ENCODE peak calls at places on chromosomes 7 and 10, in seven cellular contexts. One of them, this sample, is unnamed.

GRCh38 chr7:101124376-101125056 is 2.4 kb upstream of the SERPINE1 start:
- DNase-seq in GM23248: peak
- DNase-seq in PC-3: peak
- DNase-seq in SK-N-SH: no peak
- DNase-seq in hepatocyte: peak
- DNase-seq in HCT116: no peak
- DNase-seq in neural progenitor cell: no peak
- DNase-seq in this sample: no peak

GRCh38 chr7:33109758-33110238 is 594 bp upstream of the RP9 start:
- DNase-seq in GM23248: peak
- DNase-seq in HCT116: no peak
- DNase-seq in neural progenitor cell: no peak
- DNase-seq in PC-3: peak
- DNase-seq in hepatocyte: no peak
- DNase-seq in SK-N-SH: peak
- DNase-seq in this sample: no peak

GRCh38 chr7:68119411-68119810 is 1122.8 kb downstream of the TYW1 start:
- DNase-seq in SK-N-SH: no peak
- DNase-seq in GM23248: no peak
- DNase-seq in hepatocyte: no peak
- DNase-seq in neural progenitor cell: no peak
- DNase-seq in PC-3: no peak
- DNase-seq in HCT116: no peak
- DNase-seq in this sample: no peak

GRCh38 chr7:47738563-47739166 is 156.8 kb upstream of the TNS3 start:
- DNase-seq in neural progenitor cell: no peak
- DNase-seq in HCT116: no peak
- DNase-seq in PC-3: no peak
- DNase-seq in GM23248: no peak
- DNase-seq in SK-N-SH: no peak
- DNase-seq in hepatocyte: no peak
- DNase-seq in this sample: no peak

GRCh38 chr7:117283779-117284178 is 39.1 kb downstream of the WNT2 start:
- DNase-seq in GM23248: no peak
- DNase-seq in hepatocyte: no peak
- DNase-seq in HCT116: no peak
- DNase-seq in SK-N-SH: no peak
- DNase-seq in PC-3: no peak
- DNase-seq in neural progenitor cell: no peak
- DNase-seq in this sample: no peak

GRCh38 chr10:91511549-91512330 is 101.6 kb downstream of the HECTD2 start:
- DNase-seq in SK-N-SH: no peak
- DNase-seq in hepatocyte: no peak
- DNase-seq in PC-3: peak
- DNase-seq in neural progenitor cell: no peak
- DNase-seq in HCT116: no peak
- DNase-seq in GM23248: peak
- DNase-seq in this sample: no peak

GRCh38 chr10:124403548-124403947 is 15.2 kb downstream of the OAT start:
- DNase-seq in hepatocyte: peak
- DNase-seq in neural progenitor cell: peak
- DNase-seq in GM23248: peak
- DNase-seq in SK-N-SH: peak
- DNase-seq in PC-3: peak
- DNase-seq in HCT116: peak
- DNase-seq in this sample: peak

GRCh38 chr7:85512802-85513201 is 325.9 kb upstream of the SEMA3D start:
- DNase-seq in SK-N-SH: no peak
- DNase-seq in neural progenitor cell: no peak
- DNase-seq in hepatocyte: no peak
- DNase-seq in PC-3: no peak
- DNase-seq in GM23248: no peak
- DNase-seq in HCT116: no peak
- DNase-seq in this sample: no peak

GRCh38 chr7:25014735-25015134 is 34.8 kb upstream of the OSBPL3 start:
- DNase-seq in GM23248: peak
- DNase-seq in hepatocyte: no peak
- DNase-seq in HCT116: no peak
- DNase-seq in PC-3: peak
- DNase-seq in neural progenitor cell: no peak
- DNase-seq in SK-N-SH: no peak
- DNase-seq in this sample: no peak

GRCh38 chr10:79377557-79378382 is 30.5 kb downstream of the PPIF start:
- DNase-seq in neural progenitor cell: no peak
- DNase-seq in GM23248: no peak
- DNase-seq in HCT116: no peak
- DNase-seq in SK-N-SH: no peak
- DNase-seq in hepatocyte: no peak
- DNase-seq in PC-3: no peak
- DNase-seq in this sample: no peak

GRCh38 chr10:58064714-58065528 is 202.8 kb downstream of the IPMK start:
- DNase-seq in hepatocyte: peak
- DNase-seq in SK-N-SH: peak
- DNase-seq in GM23248: peak
- DNase-seq in neural progenitor cell: peak
- DNase-seq in HCT116: peak
- DNase-seq in PC-3: peak
- DNase-seq in this sample: peak

GRCh38 chr10:109624939-109625338 is 298.4 kb downstream of the XPNPEP1 start:
- DNase-seq in hepatocyte: peak
- DNase-seq in GM23248: no peak
- DNase-seq in PC-3: no peak
- DNase-seq in SK-N-SH: no peak
- DNase-seq in neural progenitor cell: no peak
- DNase-seq in HCT116: no peak
- DNase-seq in this sample: no peak

GRCh38 chr10:34145751-34146150 is 669.3 kb downstream of the PARD3 start:
- DNase-seq in HCT116: no peak
- DNase-seq in GM23248: peak
- DNase-seq in PC-3: peak
- DNase-seq in SK-N-SH: no peak
- DNase-seq in hepatocyte: no peak
- DNase-seq in neural progenitor cell: no peak
- DNase-seq in this sample: no peak

GRCh38 chr7:15007507-15007906 is 105.0 kb upstream of the DGKB start:
- DNase-seq in hepatocyte: peak
- DNase-seq in SK-N-SH: peak
- DNase-seq in GM23248: no peak
- DNase-seq in PC-3: peak
- DNase-seq in HCT116: peak
- DNase-seq in neural progenitor cell: peak
- DNase-seq in this sample: no peak

GRCh38 chr7:136452948-136453347 is 415.5 kb upstream of the CHRM2 start:
- DNase-seq in neural progenitor cell: no peak
- DNase-seq in hepatocyte: no peak
- DNase-seq in HCT116: no peak
- DNase-seq in PC-3: no peak
- DNase-seq in GM23248: no peak
- DNase-seq in SK-N-SH: no peak
- DNase-seq in this sample: no peak

GRCh38 chr7:154744226-154744860 is 258.6 kb downstream of the PAXIP1 start:
- DNase-seq in PC-3: peak
- DNase-seq in HCT116: no peak
- DNase-seq in SK-N-SH: peak
- DNase-seq in GM23248: peak
- DNase-seq in hepatocyte: peak
- DNase-seq in neural progenitor cell: peak
- DNase-seq in this sample: peak

GRCh38 chr7:739455-739963 is 12.4 kb upstream of the PRKAR1B start:
- DNase-seq in GM23248: no peak
- DNase-seq in neural progenitor cell: no peak
- DNase-seq in PC-3: no peak
- DNase-seq in SK-N-SH: no peak
- DNase-seq in hepatocyte: no peak
- DNase-seq in HCT116: no peak
- DNase-seq in this sample: no peak

GRCh38 chr7:158355456-158356065 is 232.1 kb downstream of the PTPRN2 start:
- DNase-seq in hepatocyte: no peak
- DNase-seq in PC-3: peak
- DNase-seq in SK-N-SH: no peak
- DNase-seq in GM23248: peak
- DNase-seq in HCT116: peak
- DNase-seq in neural progenitor cell: peak
- DNase-seq in this sample: no peak

GRCh38 chr7:116339564-116339963 is 129.2 kb downstream of the TES start:
- DNase-seq in GM23248: no peak
- DNase-seq in SK-N-SH: no peak
- DNase-seq in hepatocyte: peak
- DNase-seq in HCT116: no peak
- DNase-seq in neural progenitor cell: no peak
- DNase-seq in PC-3: peak
- DNase-seq in this sample: no peak

GRCh38 chr10:75003891-75004290 is 107.6 kb upstream of the SAMD8 start:
- DNase-seq in SK-N-SH: no peak
- DNase-seq in HCT116: no peak
- DNase-seq in GM23248: no peak
- DNase-seq in neural progenitor cell: no peak
- DNase-seq in PC-3: no peak
- DNase-seq in hepatocyte: no peak
- DNase-seq in this sample: no peak
- TF ChIP-seq EZH2phosphoT487 in SK-N-SH: no peak
- TF ChIP-seq EZH2phosphoT487 in HCT116: no peak
- TF ChIP-seq EZH2phosphoT487 in GM23248: no peak
- TF ChIP-seq EZH2phosphoT487 in neural progenitor cell: no peak
- TF ChIP-seq EZH2phosphoT487 in PC-3: no peak
- TF ChIP-seq EZH2phosphoT487 in hepatocyte: no peak
- TF ChIP-seq EZH2phosphoT487 in this sample: no peak

GRCh38 chr7:74277636-74278035 is 11.6 kb upstream of the CLIP2 start:
- DNase-seq in HCT116: no peak
- DNase-seq in hepatocyte: no peak
- DNase-seq in GM23248: no peak
- DNase-seq in neural progenitor cell: no peak
- DNase-seq in SK-N-SH: no peak
- DNase-seq in PC-3: no peak
- DNase-seq in this sample: no peak
- TF ChIP-seq EZH2phosphoT487 in HCT116: no peak
- TF ChIP-seq EZH2phosphoT487 in hepatocyte: no peak
- TF ChIP-seq EZH2phosphoT487 in GM23248: no peak
- TF ChIP-seq EZH2phosphoT487 in neural progenitor cell: no peak
- TF ChIP-seq EZH2phosphoT487 in SK-N-SH: no peak
- TF ChIP-seq EZH2phosphoT487 in PC-3: no peak
- TF ChIP-seq EZH2phosphoT487 in this sample: no peak

DNA sequence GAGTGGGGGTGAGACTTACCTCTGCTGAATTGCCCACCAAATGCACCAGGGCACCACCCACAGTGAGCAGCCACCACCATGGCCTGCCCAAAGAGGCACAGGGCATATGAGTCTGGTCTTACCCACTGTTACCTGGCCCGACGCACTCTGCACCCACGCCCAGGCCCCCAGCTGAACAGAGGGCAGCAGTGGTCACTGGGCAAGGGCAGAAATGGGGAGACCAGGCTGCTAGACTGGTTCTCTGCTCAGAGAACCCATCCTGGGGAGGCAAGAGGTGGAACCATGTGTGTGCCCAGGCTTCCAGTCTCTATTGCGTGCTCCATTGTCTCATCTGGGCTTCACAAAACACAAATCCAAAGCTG is 39.4 kb upstream of the DAGLB start:
- DNase-seq in hepatocyte: no peak
- DNase-seq in PC-3: no peak
- DNase-seq in neural progenitor cell: no peak
- DNase-seq in GM23248: no peak
- DNase-seq in HCT116: no peak
- DNase-seq in SK-N-SH: no peak
- DNase-seq in this sample: no peak
- TF ChIP-seq EZH2phosphoT487 in hepatocyte: no peak
- TF ChIP-seq EZH2phosphoT487 in PC-3: no peak
- TF ChIP-seq EZH2phosphoT487 in neural progenitor cell: no peak
- TF ChIP-seq EZH2phosphoT487 in GM23248: no peak
- TF ChIP-seq EZH2phosphoT487 in HCT116: no peak
- TF ChIP-seq EZH2phosphoT487 in SK-N-SH: no peak
- TF ChIP-seq EZH2phosphoT487 in this sample: no peak

GRCh38 chr10:61776615-61777266 is 114.0 kb downstream of the CABCOCO1 start:
- DNase-seq in GM23248: no peak
- DNase-seq in neural progenitor cell: no peak
- DNase-seq in hepatocyte: no peak
- DNase-seq in HCT116: no peak
- DNase-seq in SK-N-SH: no peak
- DNase-seq in PC-3: no peak
- DNase-seq in this sample: no peak
- TF ChIP-seq EZH2phosphoT487 in GM23248: no peak
- TF ChIP-seq EZH2phosphoT487 in neural progenitor cell: no peak
- TF ChIP-seq EZH2phosphoT487 in hepatocyte: no peak
- TF ChIP-seq EZH2phosphoT487 in HCT116: no peak
- TF ChIP-seq EZH2phosphoT487 in SK-N-SH: no peak
- TF ChIP-seq EZH2phosphoT487 in PC-3: no peak
- TF ChIP-seq EZH2phosphoT487 in this sample: no peak

This sample was measured in OCI-LY7.